ENCODE peak calls at places on chromosomes 5 and 9, in seven cellular contexts. One of them, this sample, is unnamed.

GRCh38 chr9:91914937-91915336 is 35.1 kb downstream of the ROR2 start:
- DNase-seq in HEK293T: no peak
- DNase-seq in K562: no peak
- DNase-seq in HepG2: no peak
- DNase-seq in WTC11: no peak
- DNase-seq in GM12878: no peak
- DNase-seq in H1: no peak
- DNase-seq in this sample: no peak

GRCh38 chr5:149450199-149450598 is 71.1 kb upstream of the IL17B start:
- DNase-seq in HEK293T: no peak
- DNase-seq in K562: no peak
- DNase-seq in HepG2: no peak
- DNase-seq in WTC11: no peak
- DNase-seq in GM12878: no peak
- DNase-seq in H1: no peak
- DNase-seq in this sample: no peak

GRCh38 chr9:84799231-84799630 is 129.7 kb downstream of the NTRK2 start:
- DNase-seq in HEK293T: no peak
- DNase-seq in K562: no peak
- DNase-seq in HepG2: no peak
- DNase-seq in WTC11: no peak
- DNase-seq in GM12878: no peak
- DNase-seq in H1: no peak
- DNase-seq in this sample: no peak

GRCh38 chr5:88882321-88883038 is 504 bp downstream of the MEF2C start:
- DNase-seq in HEK293T: no peak
- DNase-seq in K562: no peak
- DNase-seq in HepG2: no peak
- DNase-seq in WTC11: no peak
- DNase-seq in GM12878: no peak
- DNase-seq in H1: no peak
- DNase-seq in this sample: no peak

GRCh38 chr9:89428901-89429890 is 68.7 kb downstream of the SEMA4D start:
- DNase-seq in HEK293T: no peak
- DNase-seq in K562: peak; percentile 48
- DNase-seq in HepG2: no peak
- DNase-seq in WTC11: peak; percentile 75
- DNase-seq in GM12878: no peak
- DNase-seq in H1: peak; percentile 53
- DNase-seq in this sample: no peak

GRCh38 chr5:54719384-54720306 is 202.1 kb downstream of the SNX18 start:
- DNase-seq in HEK293T: peak; percentile 37
- DNase-seq in K562: no peak
- DNase-seq in HepG2: no peak
- DNase-seq in WTC11: peak; percentile 77
- DNase-seq in GM12878: no peak
- DNase-seq in H1: peak; percentile 38
- DNase-seq in this sample: no peak

GRCh38 chr5:177094224-177095087 is 7.7 kb downstream of the FGFR4 start:
- DNase-seq in HEK293T: no peak
- DNase-seq in K562: no peak
- DNase-seq in HepG2: peak; percentile 86
- DNase-seq in WTC11: no peak
- DNase-seq in GM12878: no peak
- DNase-seq in H1: no peak
- DNase-seq in this sample: no peak

GRCh38 chr9:84667571-84668203 is 1.8 kb upstream of the NTRK2 start:
- DNase-seq in HEK293T: peak; percentile 28
- DNase-seq in K562: no peak
- DNase-seq in HepG2: no peak
- DNase-seq in WTC11: peak; percentile 17
- DNase-seq in GM12878: no peak
- DNase-seq in H1: no peak
- DNase-seq in this sample: no peak

GRCh38 chr9:75378036-75378435 is 289.7 kb downstream of the OSTF1 start:
- DNase-seq in HEK293T: peak; percentile 10
- DNase-seq in K562: no peak
- DNase-seq in HepG2: no peak
- DNase-seq in WTC11: no peak
- DNase-seq in GM12878: no peak
- DNase-seq in H1: no peak
- DNase-seq in this sample: no peak

GRCh38 chr5:151885138-151885908 is 39.3 kb downstream of the GLRA1 start:
- DNase-seq in HEK293T: no peak
- DNase-seq in K562: no peak
- DNase-seq in HepG2: no peak
- DNase-seq in WTC11: no peak
- DNase-seq in GM12878: no peak
- DNase-seq in H1: no peak
- DNase-seq in this sample: no peak

GRCh38 chr5:84290161-84290560 is 94.5 kb downstream of the EDIL3 start:
- DNase-seq in HEK293T: no peak
- DNase-seq in K562: no peak
- DNase-seq in HepG2: no peak
- DNase-seq in WTC11: no peak
- DNase-seq in GM12878: no peak
- DNase-seq in H1: no peak
- DNase-seq in this sample: no peak

GRCh38 chr9:107488400-107489143 is 997 bp downstream of the KLF4 start:
- DNase-seq in HEK293T: peak; percentile 34
- DNase-seq in K562: no peak
- DNase-seq in HepG2: no peak
- DNase-seq in WTC11: peak; percentile 46
- DNase-seq in GM12878: no peak
- DNase-seq in H1: no peak
- DNase-seq in this sample: no peak

GRCh38 chr5:141585594-141585993 is 33.2 kb downstream of the DIAPH1 start:
- DNase-seq in HEK293T: no peak
- DNase-seq in K562: no peak
- DNase-seq in HepG2: no peak
- DNase-seq in WTC11: no peak
- DNase-seq in GM12878: no peak
- DNase-seq in H1: no peak
- DNase-seq in this sample: no peak

GRCh38 chr5:150512368-150512747 is 4.4 kb downstream of the NDST1 start:
- DNase-seq in HEK293T: no peak
- DNase-seq in K562: no peak
- DNase-seq in HepG2: no peak
- DNase-seq in WTC11: no peak
- DNase-seq in GM12878: no peak
- DNase-seq in H1: no peak
- DNase-seq in this sample: no peak

GRCh38 chr5:16909464-16909863 is 26.6 kb downstream of the MYO10 start:
- DNase-seq in HEK293T: no peak
- DNase-seq in K562: no peak
- DNase-seq in HepG2: no peak
- DNase-seq in WTC11: no peak
- DNase-seq in GM12878: no peak
- DNase-seq in H1: no peak
- DNase-seq in this sample: no peak

GRCh38 chr9:135504262-135505229 is 4.1 kb downstream of the MRPS2 start:
- DNase-seq in HEK293T: peak; percentile 60
- DNase-seq in K562: peak; percentile 60
- DNase-seq in HepG2: peak; percentile 55
- DNase-seq in WTC11: peak; percentile 70
- DNase-seq in GM12878: no peak
- DNase-seq in H1: no peak
- DNase-seq in this sample: peak; percentile 31

GRCh38 chr5:175516933-175517823 is 38.8 kb downstream of the SFXN1 start:
- DNase-seq in HEK293T: no peak
- DNase-seq in K562: no peak
- DNase-seq in HepG2: no peak
- DNase-seq in WTC11: no peak
- DNase-seq in GM12878: no peak
- DNase-seq in H1: no peak
- DNase-seq in this sample: no peak

GRCh38 chr9:98611986-98612505 is 96.7 kb downstream of the GABBR2 start:
- DNase-seq in HEK293T: no peak
- DNase-seq in K562: no peak
- DNase-seq in HepG2: no peak
- DNase-seq in WTC11: no peak
- DNase-seq in GM12878: no peak
- DNase-seq in H1: no peak
- DNase-seq in this sample: no peak

GRCh38 chr9:131046581-131047202 is 37.7 kb downstream of the LAMC3 start:
- DNase-seq in HEK293T: peak; percentile 87
- DNase-seq in K562: peak; percentile 99
- DNase-seq in HepG2: peak; percentile 53
- DNase-seq in WTC11: peak; percentile 83
- DNase-seq in GM12878: no peak
- DNase-seq in H1: peak; percentile 46
- DNase-seq in this sample: peak; percentile 37

GRCh38 chr5:147287181-147287580 is 52.4 kb downstream of the STK32A start:
- DNase-seq in HEK293T: no peak
- DNase-seq in K562: no peak
- DNase-seq in HepG2: no peak
- DNase-seq in WTC11: no peak
- DNase-seq in GM12878: no peak
- DNase-seq in H1: no peak
- DNase-seq in this sample: no peak
- TF ChIP-seq SP1 in HEK293T: no peak
- TF ChIP-seq SP1 in K562: no peak
- TF ChIP-seq SP1 in HepG2: no peak
- TF ChIP-seq SP1 in WTC11: no peak
- TF ChIP-seq SP1 in GM12878: no peak
- TF ChIP-seq SP1 in H1: no peak
- TF ChIP-seq SP1 in this sample: no peak

DNA sequence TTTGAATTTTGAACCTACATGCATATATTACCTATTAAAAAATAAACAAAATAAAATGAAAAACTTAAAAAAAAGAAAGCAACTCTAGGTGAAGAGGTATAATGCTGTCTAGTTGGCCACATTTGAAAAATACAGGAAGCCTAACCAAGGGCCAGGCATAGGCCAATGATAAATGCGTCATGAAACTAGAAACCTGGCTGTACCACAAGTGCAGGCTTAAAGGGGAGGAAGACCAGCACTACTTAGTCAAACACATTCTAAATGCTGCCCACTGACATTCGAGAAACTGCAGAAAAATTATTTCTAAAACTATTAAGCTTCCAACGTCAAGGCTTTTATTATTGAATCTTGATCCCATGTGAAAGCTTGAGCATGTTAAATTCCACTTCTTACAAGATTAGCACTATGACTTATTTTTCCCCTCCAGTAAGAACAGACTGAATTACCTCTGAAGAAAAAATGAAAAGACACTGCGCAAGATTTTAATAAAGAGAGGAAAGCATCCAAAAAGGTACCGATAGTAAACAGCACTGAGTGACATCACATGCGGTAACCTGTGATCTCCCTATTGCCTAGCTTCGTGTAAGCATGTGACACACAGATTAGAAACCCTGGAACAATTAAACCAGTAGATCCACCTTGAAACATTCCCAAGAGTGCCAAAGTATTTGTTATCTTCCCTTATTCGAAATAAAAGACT is 16.2 kb downstream of the CDC14B start:
- DNase-seq in HEK293T: no peak
- DNase-seq in K562: no peak
- DNase-seq in HepG2: no peak
- DNase-seq in WTC11: no peak
- DNase-seq in GM12878: no peak
- DNase-seq in H1: no peak
- DNase-seq in this sample: no peak
- TF ChIP-seq SP1 in HEK293T: no peak
- TF ChIP-seq SP1 in K562: no peak
- TF ChIP-seq SP1 in HepG2: no peak
- TF ChIP-seq SP1 in WTC11: no peak
- TF ChIP-seq SP1 in GM12878: no peak
- TF ChIP-seq SP1 in H1: no peak
- TF ChIP-seq SP1 in this sample: no peak

DNA sequence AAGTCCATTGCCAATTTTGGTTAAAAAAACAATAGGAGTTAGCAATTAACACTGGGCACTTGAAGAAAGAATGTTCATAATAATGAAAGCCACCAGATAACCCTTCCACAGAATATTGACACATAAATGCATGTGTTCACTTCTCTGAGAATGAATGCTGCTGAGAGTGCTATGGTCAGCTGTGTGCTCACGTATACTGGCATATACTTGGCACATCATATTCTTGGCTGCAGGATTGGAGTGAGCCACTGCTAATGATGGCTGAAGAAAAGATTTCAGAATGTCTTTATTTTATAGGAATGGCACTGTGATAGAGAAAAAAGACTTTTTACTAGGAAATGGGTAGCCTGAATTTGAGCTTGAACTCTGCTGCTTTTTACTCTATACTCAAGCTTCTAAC is 46.0 kb upstream of the SMARCA2 start:
- DNase-seq in HEK293T: no peak
- DNase-seq in K562: no peak
- DNase-seq in HepG2: no peak
- DNase-seq in WTC11: no peak
- DNase-seq in GM12878: no peak
- DNase-seq in H1: no peak
- DNase-seq in this sample: no peak
- TF ChIP-seq SP1 in HEK293T: no peak
- TF ChIP-seq SP1 in K562: no peak
- TF ChIP-seq SP1 in HepG2: no peak
- TF ChIP-seq SP1 in WTC11: no peak
- TF ChIP-seq SP1 in GM12878: no peak
- TF ChIP-seq SP1 in H1: no peak
- TF ChIP-seq SP1 in this sample: no peak

DNA sequence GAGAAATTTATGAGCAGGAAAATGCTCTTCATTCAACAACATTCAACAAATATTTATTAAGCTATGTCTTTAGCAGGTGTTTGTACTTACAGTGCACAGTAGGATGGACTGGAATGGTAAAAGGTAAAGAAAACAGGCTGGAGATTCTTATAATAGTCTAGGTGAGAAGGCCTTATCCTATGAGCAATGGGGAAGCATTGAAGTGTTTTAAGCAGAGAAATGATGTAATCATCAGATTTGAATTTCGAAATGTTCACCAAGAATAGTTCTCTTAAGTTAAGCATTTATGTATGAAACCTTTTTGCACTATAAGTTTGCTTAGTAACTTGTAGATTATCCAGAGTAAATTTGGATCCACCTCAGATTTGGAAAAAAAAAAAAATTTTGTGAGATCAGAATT is 209.3 kb downstream of the NR3C1 start:
- DNase-seq in HEK293T: no peak
- DNase-seq in K562: no peak
- DNase-seq in HepG2: no peak
- DNase-seq in WTC11: no peak
- DNase-seq in GM12878: no peak
- DNase-seq in H1: no peak
- DNase-seq in this sample: no peak
- TF ChIP-seq SP1 in HEK293T: no peak
- TF ChIP-seq SP1 in K562: no peak
- TF ChIP-seq SP1 in HepG2: no peak
- TF ChIP-seq SP1 in WTC11: no peak
- TF ChIP-seq SP1 in GM12878: no peak
- TF ChIP-seq SP1 in H1: no peak
- TF ChIP-seq SP1 in this sample: no peak

This sample was measured in HCT116.